ENCODE peak calls at places on chromosomes 3 and 15, in seven cellular contexts. N, F, W, Z, K, T and Y are unnamed samples.

GRCh38 chr3:59713971-59714370 is 664.1 kb upstream of the CFAP20DC start:
- DNase-seq in W (no peak), Z (no peak), N (no peak), K (no peak), F (no peak), T (no peak), Y (no peak)

GRCh38 chr15:90286678-90287077 is 21.2 kb downstream of the NGRN start:
- DNase-seq in W (no peak), F (peak), T (no peak), K (no peak), Z (no peak), N (no peak), Y (no peak)

GRCh38 chr3:29827756-29828155 is 546.9 kb downstream of the RBMS3 start:
- DNase-seq in K (no peak), Z (no peak), W (no peak), T (no peak), N (no peak), F (no peak), Y (no peak)

GRCh38 chr3:55604846-55605245 is 117.7 kb upstream of the WNT5A start:
- DNase-seq in Z (no peak), W (no peak), F (no peak), N (no peak), K (no peak), T (no peak), Y (no peak)

GRCh38 chr3:161770532-161771386 is 274.2 kb downstream of the OTOL1 start:
- DNase-seq in W (no peak), K (no peak), F (no peak), N (no peak), T (no peak), Z (no peak), Y (no peak)

GRCh38 chr15:96046620-96047240 is 283.8 kb upstream of the NR2F2 start:
- DNase-seq in T (no peak), F (no peak), Z (no peak), W (no peak), K (no peak), N (no peak), Y (no peak)

GRCh38 chr15:91548588-91548987 is 304.9 kb upstream of the SLCO3A1 start:
- DNase-seq in Z (no peak), F (no peak), N (no peak), K (no peak), T (no peak), W (no peak), Y (no peak)

GRCh38 chr15:55270301-55270700 is 19.3 kb downstream of the RAB27A start:
- DNase-seq in K (no peak), Z (no peak), W (no peak), F (no peak), T (no peak), N (no peak), Y (no peak)

GRCh38 chr15:29403778-29404177 is 134.2 kb upstream of the NSMCE3 start:
- DNase-seq in W (no peak), T (no peak), F (no peak), Z (peak), K (no peak), N (no peak), Y (no peak)

GRCh38 chr3:115321396-115321795 is 174.3 kb upstream of the ZBTB20 start:
- DNase-seq in F (no peak), N (no peak), W (no peak), T (no peak), K (no peak), Z (no peak), Y (no peak)

GRCh38 chr3:143084856-143085731 is 34.5 kb upstream of the CHST2 start:
- DNase-seq in F (no peak), N (no peak), K (no peak), Z (no peak), W (no peak), T (peak), Y (no peak)

GRCh38 chr3:52471371-52472238 is 16.2 kb downstream of the NISCH start:
- DNase-seq in F (peak), W (peak), T (peak), Z (peak), K (peak), N (peak), Y (peak)

GRCh38 chr3:187722206-187722612 is 19.9 kb upstream of the RTP2 start:
- DNase-seq in T (no peak), Z (no peak), N (no peak), W (no peak), K (no peak), F (no peak), Y (no peak)

GRCh38 chr3:117887031-117887430 is 1147.6 kb downstream of the IGSF11 start:
- DNase-seq in Z (no peak), N (no peak), T (no peak), K (no peak), W (no peak), F (no peak), Y (no peak)

GRCh38 chr3:85141-85540 is 111.4 kb upstream of the CHL1 start:
- DNase-seq in F (no peak), T (no peak), N (no peak), W (no peak), Z (no peak), K (no peak), Y (no peak)

GRCh38 chr15:89448825-89449224 is 47.6 kb downstream of the RHCG start:
- DNase-seq in K (no peak), N (no peak), F (no peak), W (no peak), T (no peak), Z (peak), Y (no peak)

GRCh38 chr3:186213946-186214345 is 105.1 kb upstream of the ETV5 start:
- DNase-seq in F (no peak), T (no peak), K (no peak), N (no peak), Z (no peak), W (no peak), Y (no peak)

GRCh38 chr3:58112185-58112535 is 98.6 kb downstream of the DNASE1L3 start:
- DNase-seq in F (no peak), T (no peak), N (no peak), W (no peak), Z (no peak), K (no peak), Y (no peak)

GRCh38 chr3:12878026-12878636 is 36.8 kb upstream of the RPL32 start:
- DNase-seq in T (no peak), Z (no peak), K (no peak), N (no peak), W (no peak), F (no peak), Y (no peak)

GRCh38 chr3:183309276-183309675 is 56.2 kb downstream of the B3GNT5 start:
- DNase-seq in T (no peak), N (no peak), Z (no peak), F (no peak), W (peak), K (peak), Y (no peak)

GRCh38 chr15:75070674-75071073 is 47.3 kb downstream of the PPCDC start:
- DNase-seq in Z (no peak), F (no peak), W (no peak), N (no peak), T (no peak), K (no peak), Y (no peak)

GRCh38 chr15:67840747-67841634 is 1.1 kb upstream of the RNU6-1 start:
- DNase-seq in N (no peak), W (peak), Z (no peak), K (no peak), F (peak), T (no peak), Y (no peak)

GRCh38 chr15:89429023-89429422 is 67.4 kb downstream of the RHCG start:
- DNase-seq in F (no peak), Z (no peak), K (no peak), W (no peak), N (no peak), T (no peak), Y (no peak)

GRCh38 chr3:129517516-129517915 is 10.9 kb upstream of the RHO start:
- DNase-seq in T (peak), N (no peak), W (no peak), F (no peak), Z (no peak), K (no peak), Y (no peak)

GRCh38 chr15:77040673-77041072 is 30.2 kb downstream of the TSPAN3 start:
- DNase-seq in W (no peak), F (no peak), T (no peak), Z (no peak), K (no peak), N (no peak), Y (no peak)

GRCh38 chr15:58546066-58546591 is 114.3 kb downstream of the LIPC start:
- DNase-seq in N (peak), Z (no peak), W (no peak), F (no peak), T (peak), K (peak), Y (no peak)

GRCh38 chr3:148992027-148992634 is 791 bp downstream of the GYG1 start:
- DNase-seq in Z (peak), T (peak), W (peak), N (peak), K (peak), F (peak), Y (peak)

GRCh38 chr3:177724020-177724638 is 526.8 kb upstream of the TBL1XR1 start:
- DNase-seq in K (peak), T (no peak), N (peak), Z (no peak), W (peak), F (no peak), Y (peak)

GRCh38 chr3:43373588-43373935 is 87.2 kb downstream of the SNRK start:
- DNase-seq in F (no peak), Z (no peak), K (no peak), N (no peak), T (no peak), W (no peak), Y (no peak)

GRCh38 chr3:58588030-58588614 is 10.9 kb upstream of the FAM107A start:
- DNase-seq in Z (peak), T (no peak), K (no peak), F (no peak), W (no peak), N (no peak), Y (no peak)

GRCh38 chr3:123576119-123576518 is 8.7 kb downstream of the HACD2 start:
- DNase-seq in W (no peak), Z (no peak), T (no peak), K (no peak), N (no peak), F (no peak), Y (no peak)

GRCh38 chr3:23620044-23620443 is 185.7 kb upstream of the UBE2E1 start:
- DNase-seq in N (no peak), F (no peak), W (peak), K (peak), Z (peak), T (no peak), Y (no peak)

GRCh38 chr3:99866167-99866810 is 48.6 kb downstream of the CMSS1 start:
- DNase-seq in T (no peak), F (no peak), Z (no peak), W (no peak), N (no peak), K (no peak), Y (no peak)

GRCh38 chr3:129688310-129688895 is 81.9 kb upstream of the PLXND1 start:
- DNase-seq in N (peak), W (peak), F (no peak), Z (peak), K (peak), T (peak), Y (peak)

GRCh38 chr3:119700269-119700919 is 2.4 kb upstream of the CFAP91 start:
- DNase-seq in K (no peak), W (peak), Z (no peak), T (no peak), N (no peak), F (no peak), Y (no peak)

GRCh38 chr3:126307591-126308393 is 49.4 kb downstream of the KLF15 start:
- DNase-seq in F (no peak), Z (no peak), T (peak), K (no peak), W (no peak), N (no peak), Y (no peak)

GRCh38 chr3:126305427-126305826 is 51.8 kb downstream of the KLF15 start:
- DNase-seq in W (no peak), Z (no peak), N (no peak), F (no peak), K (no peak), T (no peak), Y (no peak)

GRCh38 chr3:126306397-126306796 is 50.8 kb downstream of the KLF15 start:
- DNase-seq in Z (no peak), W (no peak), N (no peak), K (no peak), F (no peak), T (no peak), Y (no peak)

GRCh38 chr3:126308394-126309125 is 48.6 kb downstream of the KLF15 start:
- DNase-seq in K (no peak), N (no peak), W (no peak), T (peak), F (no peak), Z (no peak), Y (no peak)

DNA sequence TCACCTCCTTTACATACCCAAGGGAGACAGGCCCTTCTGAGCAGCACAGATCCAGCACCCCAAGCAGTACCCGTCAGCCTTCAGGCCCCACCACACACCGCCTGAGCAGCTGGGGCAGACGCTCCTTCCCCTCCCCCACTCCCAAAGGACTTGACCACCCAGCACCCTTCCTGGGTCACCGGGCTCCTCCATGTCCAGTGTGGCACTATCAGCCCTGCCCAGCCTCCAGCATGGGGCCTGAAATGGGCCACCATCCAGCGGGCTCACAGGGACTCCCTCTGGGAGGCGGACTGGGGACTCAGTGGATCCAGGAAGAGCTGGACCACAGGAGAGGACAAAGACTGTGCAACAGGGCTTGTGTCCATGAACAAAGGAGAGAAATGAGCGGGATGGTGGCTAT is 50.1 kb downstream of the KLF15 start:
- DNase-seq in N (no peak), K (no peak), W (no peak), Z (no peak), T (peak), F (no peak), Y (no peak)
- H3K27ac ChIP-seq in N (no peak), K (no peak), W (no peak), Z (no peak), T (no peak), F (no peak), Y (no peak)

DNA sequence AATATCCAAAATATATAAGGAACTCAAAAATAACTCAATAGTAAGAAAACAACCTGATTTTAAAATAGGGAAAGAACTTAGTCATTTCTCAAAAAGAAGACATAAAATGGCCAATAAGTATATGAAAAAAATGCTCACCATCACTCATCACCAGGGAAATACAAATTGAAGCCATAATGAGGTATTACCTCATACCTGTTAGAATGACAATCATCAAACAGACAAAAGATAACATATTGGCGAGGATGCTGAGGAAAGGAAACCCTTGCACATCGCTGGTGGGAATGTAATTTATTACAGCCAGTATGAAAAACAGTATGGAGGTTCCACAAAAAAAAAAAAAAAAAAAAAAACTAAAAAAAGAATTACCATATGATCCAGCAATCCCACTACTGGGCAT is 38.2 kb downstream of the KPNA1 start:
- DNase-seq in W (no peak), F (no peak), K (no peak), N (no peak), T (no peak), Z (no peak), Y (no peak)
- TF ChIP-seq EP300 in W (no peak), F (no peak), K (no peak), N (no peak), T (no peak), Z (no peak), Y (no peak)

DNA sequence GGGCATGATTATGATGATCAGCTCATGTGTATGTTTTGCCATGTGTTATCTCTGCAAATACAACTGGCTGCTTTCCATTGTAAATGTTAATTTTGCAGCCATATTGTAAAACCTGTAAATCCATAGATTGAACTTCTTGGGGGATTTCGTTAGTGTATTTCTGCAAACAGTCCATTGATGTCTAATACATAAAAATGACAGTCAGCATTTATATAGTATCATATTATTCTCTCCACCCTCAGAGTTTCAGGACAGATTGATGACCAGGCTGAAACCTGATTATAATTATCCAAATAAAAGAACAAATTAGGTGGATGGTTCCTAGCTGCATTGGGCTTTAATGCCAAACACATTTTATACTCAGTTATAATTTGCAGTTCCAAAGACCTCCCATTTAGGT is 276.8 kb downstream of the FEZF2 start:
- DNase-seq in K (no peak), W (no peak), N (no peak), F (no peak), Z (no peak), T (no peak), Y (no peak)
- H3K4me3 ChIP-seq in K (no peak), W (no peak), N (no peak), F (no peak), Z (no peak), T (no peak), Y (no peak)

GRCh38 chr15:64969401-64969800 is 20.3 kb downstream of the SPG21 start:
- DNase-seq in T (no peak), W (no peak), F (no peak), Z (no peak), N (no peak), K (no peak), Y (no peak)
- H3K27ac ChIP-seq in T (no peak), W (no peak), F (no peak), Z (no peak), N (no peak), K (no peak), Y (no peak)

GRCh38 chr3:113151475-113152031 is 59.8 kb upstream of the BOC start:
- DNase-seq in K (no peak), T (no peak), F (no peak), Z (no peak), W (no peak), N (no peak), Y (no peak)
- TF ChIP-seq EP300 in K (no peak), T (no peak), F (no peak), Z (no peak), W (no peak), N (no peak), Y (peak)

DNA sequence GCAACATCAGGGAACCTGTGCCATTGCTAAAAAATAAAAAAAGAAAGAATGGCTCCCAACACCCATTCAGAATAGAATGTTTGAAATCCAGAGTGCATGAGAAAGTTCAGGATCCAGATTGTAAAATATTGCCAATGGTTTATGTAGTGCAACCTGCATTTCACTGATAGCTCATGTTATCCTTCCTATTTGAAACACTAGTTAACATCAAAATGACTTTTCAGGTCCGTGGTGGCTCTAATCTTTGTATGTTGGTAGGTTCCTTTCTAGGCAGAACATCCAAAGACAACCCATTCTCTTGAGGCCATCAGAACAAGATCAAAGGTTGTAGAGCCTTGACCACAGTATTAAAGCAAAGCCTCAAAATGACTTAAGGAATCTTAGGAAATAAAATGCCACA is 51.0 kb downstream of the PLCL2 start:
- DNase-seq in W (no peak), N (no peak), K (no peak), T (no peak), Z (no peak), F (no peak), Y (no peak)
- H3K4me3 ChIP-seq in W (no peak), N (no peak), K (no peak), T (no peak), Z (no peak), F (no peak), Y (no peak)

DNA sequence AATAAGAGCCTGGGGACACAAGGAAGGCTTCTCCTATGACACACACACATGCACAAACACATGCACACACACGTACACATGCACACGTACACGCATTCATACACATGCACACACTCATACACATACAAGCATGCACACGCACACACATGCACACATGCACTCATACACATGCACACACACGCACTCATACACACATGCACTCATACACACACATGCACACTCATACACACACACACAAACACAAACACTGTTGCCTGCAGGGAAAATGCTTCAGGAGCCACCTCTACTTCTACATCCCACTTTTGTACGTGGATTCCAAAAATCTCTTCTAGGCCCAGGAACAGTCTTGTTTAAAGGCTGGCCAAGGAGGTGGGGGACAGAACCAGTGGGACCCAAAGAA is 20.7 kb upstream of the NR2E3 start:
- DNase-seq in T (no peak), N (no peak), F (no peak), K (no peak), Z (no peak), W (no peak), Y (no peak)
- H3K27ac ChIP-seq in T (no peak), N (no peak), F (peak), K (no peak), Z (no peak), W (no peak), Y (no peak)

GRCh38 chr3:171374260-171374659 is 85.9 kb downstream of the TNIK start:
- DNase-seq in W (no peak), N (no peak), Z (no peak), F (no peak), K (no peak), T (no peak), Y (no peak)

GRCh38 chr3:171375704-171376103 is 84.5 kb downstream of the TNIK start:
- DNase-seq in Z (no peak), K (no peak), F (no peak), N (no peak), T (no peak), W (no peak), Y (no peak)

GRCh38 chr3:171374661-171375285 is 85.4 kb downstream of the TNIK start:
- DNase-seq in F (no peak), K (no peak), T (no peak), W (no peak), Z (no peak), N (no peak), Y (no peak)

GRCh38 chr3:171377859-171378258 is 82.3 kb downstream of the TNIK start:
- DNase-seq in Z (no peak), K (no peak), N (no peak), F (no peak), W (no peak), T (no peak), Y (no peak)

GRCh38 chr3:171376125-171376947 is 83.9 kb downstream of the TNIK start:
- DNase-seq in Z (no peak), W (no peak), F (no peak), N (no peak), K (no peak), T (no peak), Y (no peak)
- TF ChIP-seq EP300 in Z (no peak), W (no peak), F (no peak), N (no peak), K (no peak), T (no peak), Y (no peak)